ENCODE peak calls at places on chromosomes 4 and X, in eight cellular contexts. L, H, Z, I, D, R, T and E are unnamed samples. For H3K4me1 and H3K9me3, the result is how much of the 10 kb centered on the place peaks cover.

GRCh38 chr4:148787831-148788477 is 345.7 kb upstream of the NR3C2 start:
- DNase-seq in I (no peak), D (no peak), R (no peak), H (no peak), Z (peak), L (no peak), T (no peak), E (no peak)

GRCh38 chrX:1322393-1322792 is 14.2 kb upstream of the IL3RA start:
- DNase-seq in T (no peak), L (peak), D (no peak), R (no peak), H (no peak), Z (no peak), I (no peak), E (no peak)

GRCh38 chr4:56118845-56119244 is 170.1 kb downstream of the CEP135 start:
- DNase-seq in I (no peak), D (no peak), R (no peak), T (no peak), H (no peak), Z (no peak), L (no peak), E (no peak)

GRCh38 chr4:56723201-56723605 is 42.1 kb upstream of the HOPX start:
- DNase-seq in R (no peak), H (no peak), I (no peak), L (no peak), T (no peak), Z (no peak), D (no peak), E (no peak)

GRCh38 chr4:142815834-142816233 is 30.3 kb downstream of the INPP4B start:
- DNase-seq in R (no peak), L (no peak), I (no peak), D (no peak), Z (no peak), T (no peak), H (no peak), E (no peak)

GRCh38 chrX:66004928-66005831 is 34.7 kb downstream of the VSIG4 start:
- DNase-seq in L (no peak), H (no peak), T (no peak), D (no peak), R (no peak), Z (no peak), I (no peak), E (no peak)

GRCh38 chr4:141246683-141247429 is 26.2 kb downstream of the ZNF330 start:
- DNase-seq in R (no peak), I (no peak), H (no peak), T (no peak), D (no peak), Z (no peak), L (no peak), E (no peak)

GRCh38 chr4:116122131-116122530 is 963.2 kb downstream of the TRAM1L1 start:
- DNase-seq in D (no peak), T (no peak), L (no peak), R (no peak), H (no peak), Z (no peak), I (no peak), E (no peak)

GRCh38 chrX:115650449-115650848 is 89.5 kb downstream of the PLS3 start:
- DNase-seq in Z (no peak), L (no peak), I (no peak), T (no peak), H (no peak), D (no peak), R (no peak), E (no peak)

GRCh38 chrX:133813991-133814390 is 171.4 kb downstream of the GPC3 start:
- DNase-seq in H (no peak), D (no peak), R (no peak), I (no peak), L (no peak), T (no peak), Z (no peak), E (no peak)

GRCh38 chr4:16884673-16885460 is 13.6 kb downstream of the LDB2 start:
- DNase-seq in H (no peak), L (no peak), R (no peak), D (no peak), T (no peak), Z (no peak), I (no peak), E (no peak)

GRCh38 chr4:186660403-186660802 is 63.3 kb downstream of the FAT1 start:
- DNase-seq in L (peak), H (no peak), D (no peak), Z (no peak), R (peak), T (no peak), I (no peak), E (no peak)

GRCh38 chrX:110026099-110026844 is 23.4 kb downstream of the TMEM164 start:
- DNase-seq in R (peak), I (no peak), D (no peak), T (no peak), L (no peak), H (no peak), Z (no peak), E (no peak)

GRCh38 chrX:148784859-148785655 is 284.6 kb downstream of the AFF2 start:
- DNase-seq in I (no peak), H (no peak), Z (no peak), D (no peak), L (peak), R (no peak), T (no peak), E (no peak)

GRCh38 chr4:158008551-158009218 is 164.1 kb downstream of the GASK1B start:
- DNase-seq in D (no peak), L (no peak), Z (peak), I (no peak), R (no peak), T (no peak), H (no peak), E (no peak)

GRCh38 chr4:65018313-65018712 is 609.1 kb upstream of the TECRL start:
- DNase-seq in T (no peak), Z (no peak), H (no peak), D (no peak), R (no peak), I (no peak), L (no peak), E (no peak)

GRCh38 chrX:45351478-45351877 is 150.8 kb upstream of the DIPK2B start:
- DNase-seq in Z (no peak), L (no peak), H (no peak), T (no peak), R (no peak), D (no peak), I (no peak), E (no peak)

GRCh38 chr4:112978691-112979472 is 70.6 kb upstream of the ANK2 start:
- DNase-seq in T (no peak), R (no peak), D (no peak), I (no peak), H (no peak), Z (no peak), L (peak), E (no peak)

GRCh38 chrX:31449064-31449463 is 377.2 kb upstream of the FTHL17 start:
- DNase-seq in H (no peak), I (no peak), T (no peak), D (no peak), R (no peak), L (no peak), Z (no peak), E (no peak)

GRCh38 chr4:151418385-151418784 is 9.4 kb downstream of the FHIP1A start:
- DNase-seq in T (no peak), D (no peak), I (no peak), R (no peak), L (no peak), Z (no peak), H (no peak), E (no peak)

GRCh38 chr4:150515135-150515534 is 66.8 kb upstream of the MAB21L2 start:
- DNase-seq in T (no peak), R (no peak), D (no peak), Z (no peak), I (no peak), L (no peak), H (no peak), E (no peak)

GRCh38 chrX:40154229-40154852 is 56.6 kb upstream of the BCOR start:
- DNase-seq in L (no peak), I (no peak), T (peak), R (no peak), Z (no peak), H (peak), D (peak), E (no peak)

GRCh38 chr4:75287738-75288517 is 226.3 kb downstream of the RCHY1 start:
- DNase-seq in H (no peak), I (no peak), Z (no peak), T (no peak), R (no peak), D (no peak), L (no peak), E (no peak)

GRCh38 chr4:47538516-47538915 is 53.4 kb downstream of the ATP10D start:
- DNase-seq in Z (no peak), D (no peak), L (no peak), I (no peak), H (no peak), T (no peak), R (no peak), E (no peak)

GRCh38 chr4:140233811-140234696 is 80.1 kb upstream of the MAML3 start:
- DNase-seq in T (no peak), I (no peak), L (no peak), H (no peak), D (no peak), R (no peak), Z (no peak), E (no peak)

GRCh38 chr4:42149004-42149403 is 3.5 kb downstream of the BEND4 start:
- DNase-seq in Z (no peak), D (no peak), T (no peak), R (no peak), H (peak), I (no peak), L (no peak), E (no peak)

GRCh38 chr4:101020956-101021355 is 326.4 kb downstream of the PPP3CA start:
- DNase-seq in L (no peak), Z (no peak), H (no peak), I (no peak), R (no peak), T (no peak), D (no peak), E (no peak)
- H3K4me1 ChIP-seq in L (under half), Z (under half), H (under half), I (under half), R (under half), T (under half), D (under half), E (under half)

GRCh38 chr4:77827343-77827742 is 8.2 kb upstream of the CNOT6L start:
- DNase-seq in L (no peak), T (no peak), R (no peak), H (no peak), D (no peak), Z (no peak), I (no peak), E (no peak)

GRCh38 chr4:77834403-77834802 is 15.2 kb upstream of the CNOT6L start:
- DNase-seq in Z (no peak), R (no peak), I (no peak), L (no peak), D (no peak), T (no peak), H (no peak), E (no peak)

DNA sequence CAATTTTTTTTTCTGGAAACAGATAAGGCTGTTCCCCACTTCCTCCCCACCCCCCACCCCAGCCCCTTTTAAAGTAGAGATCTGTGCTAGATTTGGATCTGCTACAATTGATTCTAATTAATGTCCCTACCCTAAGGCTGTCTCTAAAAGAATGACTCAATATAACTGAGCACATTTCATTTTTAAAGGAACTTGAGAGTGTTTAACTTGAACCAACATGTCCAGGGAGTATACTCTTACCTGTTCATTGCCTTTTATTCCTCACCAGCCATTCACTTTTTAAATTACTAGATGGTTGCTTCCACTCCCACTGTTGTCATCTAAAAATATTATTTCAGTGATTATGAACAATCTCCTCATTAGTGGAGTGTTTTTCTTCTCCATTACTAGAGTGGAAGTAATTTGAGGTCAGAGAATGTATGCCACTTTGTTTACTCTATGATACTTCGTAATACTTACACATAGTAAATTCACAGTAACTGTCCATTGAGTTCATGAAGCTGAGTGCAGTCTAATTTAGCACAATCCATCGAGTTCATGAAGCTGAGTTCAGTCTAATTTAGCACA is 14.1 kb upstream of the CNOT6L start:
- DNase-seq in D (no peak), Z (no peak), R (no peak), L (no peak), H (peak), I (no peak), T (no peak), E (no peak)
- H3K27ac ChIP-seq in D (no peak), Z (no peak), R (no peak), L (no peak), H (no peak), I (no peak), T (no peak), E (no peak)

DNA sequence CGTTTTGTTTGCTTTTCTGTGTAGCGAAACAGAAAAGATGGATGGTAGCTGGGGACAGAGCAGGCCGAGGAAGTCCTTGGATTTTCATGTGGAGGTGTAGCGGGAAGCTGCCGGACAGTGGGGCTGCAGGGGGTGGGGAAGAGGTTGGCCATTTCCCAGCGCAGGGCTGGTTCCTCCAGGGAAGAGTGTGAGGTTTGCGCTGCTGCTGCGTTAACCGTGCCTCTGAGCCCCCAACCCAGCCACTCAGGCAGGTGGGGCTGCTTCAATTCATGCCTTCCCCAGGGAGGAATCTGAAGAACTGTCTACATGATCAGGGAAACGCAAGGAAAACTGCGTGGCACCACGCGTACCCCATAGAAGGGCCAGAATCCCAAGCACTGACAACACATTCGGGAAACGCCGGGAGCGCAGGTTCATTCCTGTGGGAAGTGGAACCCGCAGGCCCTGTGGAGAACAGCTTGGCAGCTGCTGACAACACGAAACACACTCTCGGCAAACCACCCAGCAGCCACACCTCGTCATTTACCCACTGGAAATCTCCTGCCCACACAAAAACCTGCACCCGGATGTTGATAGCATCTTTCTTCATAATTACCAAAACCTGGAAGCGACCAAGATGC is 57.7 kb downstream of the PCGF3 start:
- DNase-seq in Z (no peak), T (peak), D (no peak), I (no peak), H (no peak), R (no peak), L (peak), E (no peak)
- H3K9me3 ChIP-seq in Z (under half), T (under half), D (under half), I (under half), H (under half), R (under half), L (under half), E (under half)

GRCh38 chr4:27087306-27088045 is 226.8 kb downstream of the STIM2 start:
- DNase-seq in H (no peak), T (no peak), I (no peak), R (no peak), D (no peak), L (no peak), Z (no peak), E (no peak)
- H3K4me1 ChIP-seq in H (under half), T (under half), I (under half), R (under half), D (under half), L (under half), Z (under half), E (under half)